ENCODE peak calls at places on chromosomes 12 and 14, in nine cellular contexts. One of them, this sample, is unnamed.

GRCh38 chr14:74141703-74142102 is 56.9 kb downstream of the LIN52 start:
- DNase-seq in mucosa of descending colon: peak; percentile 40
- DNase-seq in BJ: no peak
- DNase-seq in A549: no peak
- DNase-seq in astrocyte: no peak
- DNase-seq in heart right ventricle: no peak
- DNase-seq in upper lobe of right lung: no peak
- DNase-seq in fibroblast of mammary gland: peak; percentile 63
- DNase-seq in fibroblast of lung: peak; percentile 40
- DNase-seq in this sample: peak; percentile 47

GRCh38 chr12:24232531-24232930 is 283.1 kb upstream of the SOX5 start:
- DNase-seq in astrocyte: no peak
- DNase-seq in A549: no peak
- DNase-seq in fibroblast of lung: no peak
- DNase-seq in upper lobe of right lung: no peak
- DNase-seq in BJ: no peak
- DNase-seq in mucosa of descending colon: no peak
- DNase-seq in heart right ventricle: no peak
- DNase-seq in fibroblast of mammary gland: no peak
- DNase-seq in this sample: no peak

GRCh38 chr14:79178719-79179118 is 1008.5 kb downstream of the NRXN3 start:
- DNase-seq in fibroblast of mammary gland: no peak
- DNase-seq in BJ: no peak
- DNase-seq in astrocyte: no peak
- DNase-seq in mucosa of descending colon: no peak
- DNase-seq in fibroblast of lung: no peak
- DNase-seq in A549: no peak
- DNase-seq in upper lobe of right lung: no peak
- DNase-seq in heart right ventricle: no peak
- DNase-seq in this sample: no peak

GRCh38 chr12:15899282-15899870 is 11.8 kb upstream of the DERA start:
- DNase-seq in astrocyte: no peak
- DNase-seq in fibroblast of mammary gland: peak; percentile 32
- DNase-seq in A549: peak; percentile 35
- DNase-seq in BJ: no peak
- DNase-seq in heart right ventricle: no peak
- DNase-seq in mucosa of descending colon: peak; percentile 38
- DNase-seq in upper lobe of right lung: no peak
- DNase-seq in fibroblast of lung: peak; percentile 31
- DNase-seq in this sample: peak; percentile 46

GRCh38 chr14:92644601-92645515 is 103.6 kb downstream of the LGMN start:
- DNase-seq in fibroblast of lung: no peak
- DNase-seq in BJ: no peak
- DNase-seq in upper lobe of right lung: no peak
- DNase-seq in astrocyte: no peak
- DNase-seq in A549: no peak
- DNase-seq in fibroblast of mammary gland: no peak
- DNase-seq in heart right ventricle: no peak
- DNase-seq in mucosa of descending colon: no peak
- DNase-seq in this sample: no peak

GRCh38 chr14:34461334-34462131 is 507 bp downstream of the SPTSSA start:
- DNase-seq in A549: peak; percentile 73
- DNase-seq in fibroblast of lung: peak; percentile 74
- DNase-seq in fibroblast of mammary gland: peak; percentile 53
- DNase-seq in astrocyte: peak; percentile 34
- DNase-seq in upper lobe of right lung: peak; percentile 79
- DNase-seq in BJ: no peak
- DNase-seq in heart right ventricle: peak; percentile 47
- DNase-seq in mucosa of descending colon: peak; percentile 78
- DNase-seq in this sample: peak; percentile 71

GRCh38 chr12:49885118-49885517 is 18.6 kb downstream of the FAIM2 start:
- DNase-seq in astrocyte: no peak
- DNase-seq in fibroblast of lung: no peak
- DNase-seq in A549: no peak
- DNase-seq in fibroblast of mammary gland: no peak
- DNase-seq in BJ: no peak
- DNase-seq in mucosa of descending colon: no peak
- DNase-seq in heart right ventricle: no peak
- DNase-seq in upper lobe of right lung: no peak
- DNase-seq in this sample: no peak

GRCh38 chr12:98725481-98726247 is 80.6 kb downstream of the APAF1 start:
- DNase-seq in mucosa of descending colon: peak; percentile 55
- DNase-seq in BJ: no peak
- DNase-seq in heart right ventricle: no peak
- DNase-seq in fibroblast of mammary gland: peak; percentile 67
- DNase-seq in upper lobe of right lung: no peak
- DNase-seq in fibroblast of lung: peak; percentile 73
- DNase-seq in astrocyte: peak; percentile 75
- DNase-seq in A549: peak; percentile 19
- DNase-seq in this sample: peak; percentile 68

GRCh38 chr12:56118688-56119045 is 601 bp downstream of the ZC3H10 start:
- DNase-seq in upper lobe of right lung: no peak
- DNase-seq in astrocyte: no peak
- DNase-seq in mucosa of descending colon: no peak
- DNase-seq in A549: no peak
- DNase-seq in fibroblast of lung: no peak
- DNase-seq in BJ: no peak
- DNase-seq in fibroblast of mammary gland: no peak
- DNase-seq in heart right ventricle: no peak
- DNase-seq in this sample: no peak

GRCh38 chr12:56120158-56120846 is 2.2 kb downstream of the ZC3H10 start:
- DNase-seq in heart right ventricle: no peak
- DNase-seq in mucosa of descending colon: no peak
- DNase-seq in upper lobe of right lung: no peak
- DNase-seq in fibroblast of lung: no peak
- DNase-seq in astrocyte: peak; percentile 38
- DNase-seq in A549: no peak
- DNase-seq in fibroblast of mammary gland: peak; percentile 34
- DNase-seq in BJ: no peak
- DNase-seq in this sample: no peak

GRCh38 chr12:56116267-56117081 is at the start of gene RPL41:
- DNase-seq in A549: peak; percentile 97
- DNase-seq in upper lobe of right lung: peak; percentile 94
- DNase-seq in fibroblast of lung: peak; percentile 95
- DNase-seq in BJ: peak; percentile 64
- DNase-seq in astrocyte: peak; percentile 80
- DNase-seq in heart right ventricle: peak; percentile 92
- DNase-seq in mucosa of descending colon: peak; percentile 99
- DNase-seq in fibroblast of mammary gland: peak; percentile 92
- DNase-seq in this sample: peak; percentile 95

GRCh38 chr12:56119361-56119796 is 1.3 kb downstream of the ZC3H10 start:
- DNase-seq in BJ: peak; percentile 87
- DNase-seq in heart right ventricle: peak; percentile 46
- DNase-seq in A549: peak; percentile 94
- DNase-seq in fibroblast of mammary gland: peak; percentile 94
- DNase-seq in astrocyte: peak; percentile 82
- DNase-seq in mucosa of descending colon: peak; percentile 64
- DNase-seq in upper lobe of right lung: no peak
- DNase-seq in fibroblast of lung: peak; percentile 95
- DNase-seq in this sample: peak; percentile 99

DNA sequence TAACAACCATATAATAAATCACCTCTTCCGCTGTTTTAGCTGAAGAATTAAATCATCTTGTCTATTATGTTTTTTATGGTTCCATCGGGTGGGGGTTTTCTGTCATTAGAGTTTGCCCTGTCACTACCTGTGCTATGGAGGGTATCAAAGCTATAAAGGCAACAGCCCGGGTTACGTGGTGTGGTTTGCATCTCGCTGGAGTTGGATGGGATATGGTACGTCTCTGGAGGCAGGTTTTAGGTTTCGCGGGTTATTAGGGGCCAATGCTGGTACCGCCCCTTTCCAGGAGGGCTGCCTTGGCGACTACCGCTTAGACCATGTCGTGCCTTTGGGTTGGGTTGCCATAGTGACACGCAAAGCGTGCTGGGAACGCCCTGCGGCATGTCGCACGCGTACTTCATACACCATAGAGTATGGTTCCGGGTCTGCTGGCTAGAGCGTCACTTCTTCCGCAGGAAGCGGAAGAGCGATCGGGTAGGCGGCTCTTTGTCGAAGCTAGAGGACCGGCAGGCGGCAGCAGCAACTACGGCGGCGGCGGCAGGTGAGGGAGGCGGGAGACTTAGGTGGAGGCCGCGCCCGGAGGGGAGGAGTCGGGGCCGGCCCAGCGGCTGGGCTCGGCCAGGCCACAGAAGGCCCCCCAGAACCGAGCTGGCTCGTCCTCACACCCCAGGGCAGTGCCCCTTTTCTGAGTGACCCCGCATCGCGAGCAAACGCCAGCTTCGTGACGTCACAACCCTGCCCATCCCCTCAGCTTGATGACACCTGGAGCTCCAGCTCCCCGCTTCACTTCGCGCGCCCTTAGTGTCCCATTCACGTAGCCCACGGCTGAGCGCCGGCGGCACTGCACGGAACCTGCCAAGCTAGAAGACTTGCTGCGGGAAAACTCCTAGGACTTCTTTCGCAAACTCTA is at the start of gene ZC3H10:
- DNase-seq in upper lobe of right lung: peak; percentile 98
- DNase-seq in fibroblast of mammary gland: peak; percentile 100
- DNase-seq in fibroblast of lung: peak; percentile 100
- DNase-seq in BJ: peak; percentile 98
- DNase-seq in heart right ventricle: peak; percentile 93
- DNase-seq in mucosa of descending colon: peak; percentile 99
- DNase-seq in astrocyte: peak; percentile 99
- DNase-seq in A549: peak; percentile 100
- DNase-seq in this sample: peak; percentile 99
- TF ChIP-seq CTCF in upper lobe of right lung: peak; percentile 57
- TF ChIP-seq CTCF in fibroblast of mammary gland: peak; percentile 36
- TF ChIP-seq CTCF in fibroblast of lung: peak; percentile 44
- TF ChIP-seq CTCF in BJ: peak; percentile 73
- TF ChIP-seq CTCF in heart right ventricle: peak; percentile 55
- TF ChIP-seq CTCF in mucosa of descending colon: no peak
- TF ChIP-seq CTCF in astrocyte: no peak
- TF ChIP-seq CTCF in A549: peak; percentile 36
- TF ChIP-seq CTCF in this sample: peak; percentile 54

DNA sequence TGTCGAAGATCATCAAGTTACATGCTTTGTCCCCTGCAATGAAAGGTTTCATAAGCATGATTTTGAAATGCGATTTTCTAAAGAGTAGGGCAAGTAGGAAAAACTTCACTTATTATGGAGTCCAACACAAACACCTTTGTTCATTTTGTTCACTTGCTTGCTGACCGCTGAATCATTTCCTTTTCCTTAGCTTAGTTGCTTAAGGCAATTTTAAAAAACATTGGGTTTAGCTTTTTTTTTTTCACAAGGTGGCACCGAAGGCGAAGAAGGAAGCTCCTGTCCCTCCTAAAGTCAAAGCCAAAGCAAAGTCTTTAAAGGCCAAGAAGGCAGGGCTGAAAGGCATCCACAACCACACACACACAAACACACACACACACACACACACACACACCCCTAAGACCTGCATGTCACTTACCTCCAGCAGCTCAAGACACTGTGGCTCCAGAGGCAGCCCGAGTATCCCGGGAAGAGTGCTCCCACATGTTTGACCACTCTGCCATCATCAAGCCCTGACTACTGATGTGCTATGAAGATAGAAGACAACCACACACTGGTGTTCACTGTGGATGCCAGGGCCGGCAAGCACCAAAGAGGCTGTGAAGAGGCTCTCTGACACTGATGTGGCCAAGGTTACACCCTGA is 11.4 kb downstream of the MANSC1 start:
- DNase-seq in mucosa of descending colon: no peak
- DNase-seq in fibroblast of mammary gland: no peak
- DNase-seq in astrocyte: peak; percentile 54
- DNase-seq in fibroblast of lung: no peak
- DNase-seq in BJ: no peak
- DNase-seq in heart right ventricle: no peak
- DNase-seq in A549: no peak
- DNase-seq in upper lobe of right lung: no peak
- DNase-seq in this sample: no peak
- H3K4me3 ChIP-seq in mucosa of descending colon: no peak overlapping the region
- H3K4me3 ChIP-seq in fibroblast of mammary gland: no peak overlapping the region
- H3K4me3 ChIP-seq in astrocyte: no peak overlapping the region
- H3K4me3 ChIP-seq in fibroblast of lung: no peak overlapping the region
- H3K4me3 ChIP-seq in BJ: no peak overlapping the region
- H3K4me3 ChIP-seq in heart right ventricle: no peak overlapping the region
- H3K4me3 ChIP-seq in A549: no peak overlapping the region
- H3K4me3 ChIP-seq in upper lobe of right lung: no peak overlapping the region
- H3K4me3 ChIP-seq in this sample: no peak overlapping the region

DNA sequence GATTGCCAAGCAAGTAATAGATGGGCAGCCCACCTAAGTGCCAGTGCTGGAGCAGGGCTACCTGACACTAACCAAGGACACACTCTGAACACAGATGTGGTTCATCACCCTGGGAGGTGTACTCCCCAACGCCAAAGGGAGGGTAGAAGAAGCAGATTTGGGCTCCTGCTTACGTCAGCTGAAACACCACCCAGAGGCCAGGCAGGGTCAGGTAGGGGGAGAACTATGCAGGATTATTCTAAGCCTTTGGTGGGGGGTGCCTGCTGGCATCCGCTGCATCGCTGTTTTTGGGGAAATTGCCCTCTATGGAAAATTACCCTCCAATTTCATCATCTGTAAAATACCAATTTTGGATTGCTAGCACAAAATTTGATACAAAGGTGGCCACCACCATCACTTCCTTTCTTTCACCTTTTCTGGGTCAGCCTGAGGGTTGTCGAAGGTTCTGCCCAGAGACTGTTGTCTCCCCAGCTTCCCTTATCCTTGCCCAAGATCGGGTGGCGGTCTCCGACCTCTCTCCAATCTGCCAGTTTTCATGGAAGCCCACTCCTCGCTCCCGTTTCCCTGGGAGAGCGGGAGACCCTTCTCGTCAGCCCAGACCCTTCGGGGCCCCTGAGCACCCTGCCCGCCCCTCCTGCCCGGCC is 535 bp downstream of the BIN2 start:
- DNase-seq in fibroblast of lung: no peak
- DNase-seq in astrocyte: no peak
- DNase-seq in upper lobe of right lung: no peak
- DNase-seq in BJ: no peak
- DNase-seq in heart right ventricle: no peak
- DNase-seq in mucosa of descending colon: no peak
- DNase-seq in fibroblast of mammary gland: no peak
- DNase-seq in A549: no peak
- DNase-seq in this sample: no peak
- TF ChIP-seq CTCF in fibroblast of lung: no peak
- TF ChIP-seq CTCF in astrocyte: no peak
- TF ChIP-seq CTCF in upper lobe of right lung: no peak
- TF ChIP-seq CTCF in BJ: no peak
- TF ChIP-seq CTCF in heart right ventricle: no peak
- TF ChIP-seq CTCF in mucosa of descending colon: no peak
- TF ChIP-seq CTCF in fibroblast of mammary gland: no peak
- TF ChIP-seq CTCF in A549: no peak
- TF ChIP-seq CTCF in this sample: no peak

GRCh38 chr14:63203618-63204406 is 431 bp upstream of the RHOJ start:
- DNase-seq in fibroblast of mammary gland: peak; percentile 88
- DNase-seq in upper lobe of right lung: peak; percentile 68
- DNase-seq in fibroblast of lung: peak; percentile 99
- DNase-seq in BJ: peak; percentile 89
- DNase-seq in astrocyte: peak; percentile 99
- DNase-seq in heart right ventricle: peak; percentile 60
- DNase-seq in mucosa of descending colon: peak; percentile 52
- DNase-seq in A549: peak; percentile 37
- DNase-seq in this sample: peak; percentile 81

GRCh38 chr14:63204407-63205280 is at the start of gene RHOJ:
- DNase-seq in A549: no peak
- DNase-seq in fibroblast of lung: peak; percentile 47
- DNase-seq in fibroblast of mammary gland: peak; percentile 2
- DNase-seq in astrocyte: peak; percentile 47
- DNase-seq in mucosa of descending colon: no peak
- DNase-seq in BJ: no peak
- DNase-seq in heart right ventricle: peak; percentile 16
- DNase-seq in upper lobe of right lung: no peak
- DNase-seq in this sample: peak; percentile 4

GRCh38 chr14:63205281-63205575 is 985 bp downstream of the RHOJ start:
- DNase-seq in astrocyte: no peak
- DNase-seq in fibroblast of mammary gland: peak; percentile 8
- DNase-seq in fibroblast of lung: peak; percentile 47
- DNase-seq in upper lobe of right lung: no peak
- DNase-seq in mucosa of descending colon: no peak
- DNase-seq in BJ: no peak
- DNase-seq in A549: no peak
- DNase-seq in heart right ventricle: no peak
- DNase-seq in this sample: no peak

GRCh38 chr14:63203015-63203414 is 1.2 kb upstream of the RHOJ start:
- DNase-seq in heart right ventricle: no peak
- DNase-seq in fibroblast of mammary gland: no peak
- DNase-seq in fibroblast of lung: no peak
- DNase-seq in BJ: no peak
- DNase-seq in A549: no peak
- DNase-seq in mucosa of descending colon: no peak
- DNase-seq in astrocyte: no peak
- DNase-seq in upper lobe of right lung: no peak
- DNase-seq in this sample: no peak

DNA sequence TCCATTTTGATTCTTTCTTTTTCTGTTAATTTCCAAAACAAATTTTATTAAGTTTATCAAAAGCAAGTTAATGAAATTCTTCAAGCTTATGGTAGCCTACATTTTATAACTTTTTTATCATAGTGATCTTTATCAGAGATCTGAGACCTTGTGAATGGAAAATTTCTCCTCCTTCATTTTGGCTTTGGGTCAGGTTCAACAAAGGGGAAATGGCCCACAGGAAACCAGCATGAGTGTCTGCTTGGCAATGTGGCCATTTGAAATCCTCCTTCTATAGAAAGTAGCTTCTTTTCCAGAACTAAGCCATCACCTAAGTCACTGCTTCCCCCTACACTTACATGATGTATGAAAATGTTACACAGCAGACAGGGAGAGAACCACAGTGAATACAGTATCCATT is 1.6 kb downstream of the RHOJ start:
- DNase-seq in upper lobe of right lung: no peak
- DNase-seq in fibroblast of lung: peak; percentile 35
- DNase-seq in fibroblast of mammary gland: no peak
- DNase-seq in heart right ventricle: no peak
- DNase-seq in astrocyte: peak; percentile 52
- DNase-seq in mucosa of descending colon: no peak
- DNase-seq in BJ: no peak
- DNase-seq in A549: no peak
- DNase-seq in this sample: no peak
- H3K4me3 ChIP-seq in upper lobe of right lung: peak overlapping the region; percentile 57
- H3K4me3 ChIP-seq in fibroblast of lung: peak overlapping the region; percentile 80
- H3K4me3 ChIP-seq in fibroblast of mammary gland: no peak overlapping the region
- H3K4me3 ChIP-seq in heart right ventricle: peak overlapping the region; percentile 48
- H3K4me3 ChIP-seq in astrocyte: peak overlapping the region; percentile 93
- H3K4me3 ChIP-seq in mucosa of descending colon: no peak overlapping the region
- H3K4me3 ChIP-seq in BJ: peak overlapping the region; percentile 44
- H3K4me3 ChIP-seq in A549: no peak overlapping the region
- H3K4me3 ChIP-seq in this sample: no peak overlapping the region

This sample was measured in fibroblast of villous mesenchyme.